ENCODE peak calls at places on chromosome 5, in nine cellular contexts. M, I, X, C, F, U, K, D and N are unnamed samples.

GRCh38 chr5:17620627-17621026 is 10.4 kb downstream of the TAF11L12 start:
- DNase-seq in M (no peak), I (no peak), X (no peak), C (no peak), F (no peak), U (no peak), K (no peak), D (no peak), N (no peak)

GRCh38 chr5:36175043-36175442 is 23.1 kb downstream of the SKP2 start:
- DNase-seq in M (no peak), I (no peak), X (no peak), C (no peak), F (no peak), U (no peak), K (no peak), D (no peak), N (no peak)

GRCh38 chr5:2106721-2107120 is 224.0 kb upstream of the IRX4 start:
- DNase-seq in M (no peak), I (no peak), X (no peak), C (no peak), F (no peak), U (no peak), K (no peak), D (no peak), N (no peak)

GRCh38 chr5:151775025-151775606 is 3.4 kb downstream of the G3BP1 start:
- DNase-seq in M (no peak), I (no peak), X (no peak), C (no peak), F (no peak), U (no peak), K (no peak), D (no peak), N (no peak)

GRCh38 chr5:52922384-52922783 is 66.8 kb upstream of the ITGA2 start:
- DNase-seq in M (peak; percentile 91), I (no peak), X (peak; percentile 68), C (no peak), F (no peak), U (no peak), K (peak; percentile 96), D (no peak), N (no peak)

GRCh38 chr5:15933481-15934207 is 245.9 kb downstream of the MARCHF11 start:
- DNase-seq in M (no peak), I (no peak), X (no peak), C (no peak), F (no peak), U (no peak), K (no peak), D (no peak), N (no peak)

GRCh38 chr5:80809451-80809850 is 150.7 kb upstream of the RASGRF2 start:
- DNase-seq in M (no peak), I (no peak), X (no peak), C (no peak), F (no peak), U (no peak), K (no peak), D (no peak), N (no peak)

GRCh38 chr5:59276886-59277514 is 616.5 kb downstream of the PDE4D start:
- DNase-seq in M (no peak), I (no peak), X (no peak), C (no peak), F (no peak), U (no peak), K (no peak), D (no peak), N (no peak)

GRCh38 chr5:141680751-141681201 is 1.3 kb downstream of the ARAP3 start:
- DNase-seq in M (no peak), I (no peak), X (no peak), C (no peak), F (no peak), U (no peak), K (peak; percentile 43), D (peak; percentile 75), N (no peak)

GRCh38 chr5:54758038-54758437 is 227.4 kb downstream of the ESM1 start:
- DNase-seq in M (peak; percentile 84), I (no peak), X (no peak), C (no peak), F (no peak), U (no peak), K (no peak), D (no peak), N (no peak)
- TF ChIP-seq CTCF in M (peak; percentile 20), I (no peak), X (no peak), C (no peak), F (no peak), U (no peak), K (no peak), D (no peak), N (no peak)

DNA sequence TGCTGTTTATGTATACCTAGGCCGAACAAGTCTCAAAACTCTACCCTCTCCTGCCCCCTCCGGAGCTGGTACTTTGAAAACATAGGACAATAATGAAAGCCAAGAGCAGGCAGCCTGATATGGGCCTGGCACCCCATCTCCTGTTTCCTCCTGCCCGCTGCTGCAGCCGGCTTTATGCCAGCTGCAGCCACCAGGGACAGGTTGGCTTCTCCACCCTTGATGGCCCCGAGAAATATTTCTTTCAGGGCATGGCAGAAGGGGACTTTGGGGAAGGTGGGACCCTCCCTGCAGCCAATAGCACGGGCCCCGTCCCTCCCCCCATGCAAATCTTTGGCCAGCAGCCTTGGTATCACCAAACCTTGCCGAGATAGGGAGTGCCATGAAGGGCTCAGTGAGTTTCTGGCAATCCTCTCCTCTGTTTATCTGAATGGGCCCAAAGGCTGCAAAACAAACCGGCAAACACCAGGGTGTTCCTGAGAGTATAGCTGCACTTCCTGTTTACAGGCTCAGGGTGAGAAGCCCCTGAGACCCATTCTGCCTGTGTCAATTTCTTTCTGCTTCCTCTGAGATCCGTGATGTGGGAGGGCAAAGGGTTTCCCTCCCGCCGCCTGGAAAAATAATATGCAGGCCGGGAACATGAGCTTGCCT is 73.4 kb upstream of the BOD1 start:
- DNase-seq in M (no peak), I (peak; percentile 59), X (no peak), C (no peak), F (no peak), U (no peak), K (no peak), D (peak; percentile 59), N (peak; percentile 55)
- TF ChIP-seq CTCF in M (no peak), I (no peak), X (no peak), C (no peak), F (no peak), U (no peak), K (no peak), D (no peak), N (no peak)

GRCh38 chr5:78295035-78295961 is 800 bp upstream of the AP3B1 start:
- DNase-seq in M (no peak), I (peak; percentile 39), X (peak; percentile 41), C (no peak), F (peak; percentile 37), U (peak; percentile 67), K (peak; percentile 62), D (peak; percentile 33), N (peak; percentile 34)

GRCh38 chr5:78300464-78301045 is 6.1 kb upstream of the AP3B1 start:
- DNase-seq in M (peak; percentile 4), I (no peak), X (peak; percentile 23), C (no peak), F (no peak), U (no peak), K (no peak), D (no peak), N (no peak)
- TF ChIP-seq CTCF in M (peak; percentile 81), I (peak; percentile 16), X (peak; percentile 65), C (peak; percentile 18), F (peak; percentile 49), U (peak; percentile 29), K (no peak), D (peak; percentile 30), N (peak; percentile 8)

DNA sequence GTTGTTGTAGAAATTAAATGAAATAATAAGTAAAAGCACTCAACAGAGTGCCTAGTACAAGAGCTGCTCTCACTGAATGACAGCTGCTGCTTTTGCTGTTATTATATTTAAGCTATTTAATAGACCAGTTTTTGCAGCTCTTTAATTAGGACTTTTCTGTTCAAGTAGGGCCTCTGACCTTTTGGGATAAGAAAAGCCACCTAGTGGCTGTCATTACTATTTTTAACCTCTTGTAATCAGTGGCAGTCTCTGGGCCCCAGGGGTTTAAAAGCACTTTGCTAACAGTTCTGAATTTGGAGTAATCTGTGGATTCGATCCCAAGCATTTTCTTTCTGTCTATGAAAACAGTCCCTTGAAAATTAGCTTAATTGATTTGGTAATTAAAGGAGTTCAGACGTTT is 121.1 kb downstream of the NUDT12 start:
- DNase-seq in M (no peak), I (no peak), X (no peak), C (no peak), F (no peak), U (no peak), K (no peak), D (no peak), N (no peak)
- TF ChIP-seq CTCF in M (peak; percentile 71), I (no peak), X (peak; percentile 58), C (no peak), F (no peak), U (no peak), K (peak; percentile 26), D (no peak), N (no peak)

DNA sequence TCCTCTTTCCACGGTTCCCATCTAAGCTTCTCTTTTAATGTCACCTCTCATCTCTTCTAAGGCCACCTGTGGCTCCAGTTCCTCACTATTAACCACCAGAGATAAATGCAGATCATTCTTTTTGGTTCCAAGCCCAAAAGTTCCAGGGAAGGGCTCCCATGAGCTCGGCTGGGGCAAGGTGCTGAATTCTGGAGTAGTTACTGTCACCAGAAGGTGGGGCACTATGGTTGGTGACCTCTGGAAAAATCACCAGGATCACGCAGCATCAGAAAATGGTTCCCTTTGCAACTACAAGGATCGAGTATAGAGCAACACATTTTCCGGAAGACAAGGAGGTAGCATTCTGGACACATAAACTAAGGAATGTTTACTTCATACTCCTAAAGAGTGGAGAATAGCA is 528.7 kb upstream of the DAP start:
- DNase-seq in M (no peak), I (no peak), X (no peak), C (no peak), F (no peak), U (no peak), K (no peak), D (no peak), N (no peak)
- TF ChIP-seq CTCF in M (no peak), I (no peak), X (no peak), C (no peak), F (no peak), U (no peak), K (no peak), D (no peak), N (no peak)